ENCODE peak calls at places on chromosomes 16 and 17, in six cellular contexts. One of them, this sample, is unnamed.

GRCh38 chr16:6266703-6267102 is 1065.9 kb upstream of the RBFOX1 start:
- DNase-seq in substantia nigra: no peak
- DNase-seq in dorsolateral prefrontal cortex: no peak
- DNase-seq in tibial artery: no peak
- DNase-seq in uterus: no peak
- DNase-seq in body of pancreas: no peak
- DNase-seq in this sample: no peak

GRCh38 chr16:13634253-13634652 is 285.7 kb upstream of the ERCC4 start:
- DNase-seq in dorsolateral prefrontal cortex: no peak
- DNase-seq in body of pancreas: no peak
- DNase-seq in substantia nigra: no peak
- DNase-seq in tibial artery: no peak
- DNase-seq in uterus: no peak
- DNase-seq in this sample: no peak

GRCh38 chr16:26396511-26397235 is 670.1 kb upstream of the C16orf82 start:
- DNase-seq in uterus: no peak
- DNase-seq in body of pancreas: no peak
- DNase-seq in tibial artery: no peak
- DNase-seq in substantia nigra: no peak
- DNase-seq in dorsolateral prefrontal cortex: no peak
- DNase-seq in this sample: no peak

GRCh38 chr16:6375471-6376075 is 957.1 kb upstream of the RBFOX1 start:
- DNase-seq in body of pancreas: no peak
- DNase-seq in substantia nigra: no peak
- DNase-seq in uterus: no peak
- DNase-seq in tibial artery: no peak
- DNase-seq in dorsolateral prefrontal cortex: no peak
- DNase-seq in this sample: no peak

GRCh38 chr16:73014768-73015167 is 33.2 kb downstream of the ZFHX3 start:
- DNase-seq in tibial artery: no peak
- DNase-seq in dorsolateral prefrontal cortex: no peak
- DNase-seq in body of pancreas: no peak
- DNase-seq in substantia nigra: no peak
- DNase-seq in uterus: no peak
- DNase-seq in this sample: no peak

GRCh38 chr17:17354560-17355357 is 51.6 kb downstream of the NT5M start:
- DNase-seq in dorsolateral prefrontal cortex: peak; percentile 64
- DNase-seq in tibial artery: peak; percentile 75
- DNase-seq in uterus: peak; percentile 65
- DNase-seq in substantia nigra: no peak
- DNase-seq in body of pancreas: peak; percentile 75
- DNase-seq in this sample: peak; percentile 75

GRCh38 chr17:1047886-1048470 is 51.0 kb downstream of the TIMM22 start:
- DNase-seq in body of pancreas: no peak
- DNase-seq in substantia nigra: no peak
- DNase-seq in dorsolateral prefrontal cortex: peak; percentile 27
- DNase-seq in uterus: no peak
- DNase-seq in tibial artery: no peak
- DNase-seq in this sample: no peak

GRCh38 chr16:47492428-47493357 is 31.6 kb downstream of the PHKB start:
- DNase-seq in dorsolateral prefrontal cortex: no peak
- DNase-seq in tibial artery: peak; percentile 92
- DNase-seq in body of pancreas: peak; percentile 29
- DNase-seq in substantia nigra: no peak
- DNase-seq in uterus: peak; percentile 58
- DNase-seq in this sample: peak; percentile 47

GRCh38 chr17:64028874-64029464 is 8.5 kb upstream of the ICAM2 start:
- DNase-seq in uterus: peak; percentile 54
- DNase-seq in substantia nigra: no peak
- DNase-seq in tibial artery: no peak
- DNase-seq in dorsolateral prefrontal cortex: peak; percentile 62
- DNase-seq in body of pancreas: peak; percentile 80
- DNase-seq in this sample: peak; percentile 63

GRCh38 chr17:80783461-80783860 is 208.2 kb upstream of the CHMP6 start:
- DNase-seq in uterus: no peak
- DNase-seq in dorsolateral prefrontal cortex: peak; percentile 46
- DNase-seq in tibial artery: no peak
- DNase-seq in substantia nigra: no peak
- DNase-seq in body of pancreas: no peak
- DNase-seq in this sample: no peak

GRCh38 chr16:24900230-24900629 is 54.5 kb downstream of the SLC5A11 start:
- DNase-seq in tibial artery: no peak
- DNase-seq in body of pancreas: no peak
- DNase-seq in substantia nigra: no peak
- DNase-seq in dorsolateral prefrontal cortex: no peak
- DNase-seq in uterus: no peak
- DNase-seq in this sample: no peak

GRCh38 chr16:75012380-75013081 is 13.7 kb downstream of the ZNRF1 start:
- DNase-seq in tibial artery: no peak
- DNase-seq in dorsolateral prefrontal cortex: no peak
- DNase-seq in substantia nigra: no peak
- DNase-seq in body of pancreas: no peak
- DNase-seq in uterus: no peak
- DNase-seq in this sample: no peak

GRCh38 chr17:63023049-63023448 is 57.0 kb downstream of the TANC2 start:
- DNase-seq in body of pancreas: no peak
- DNase-seq in uterus: no peak
- DNase-seq in tibial artery: no peak
- DNase-seq in substantia nigra: no peak
- DNase-seq in dorsolateral prefrontal cortex: no peak
- DNase-seq in this sample: no peak

GRCh38 chr17:60941028-60941427 is 263.4 kb downstream of the BCAS3 start:
- DNase-seq in uterus: peak; percentile 42
- DNase-seq in tibial artery: peak; percentile 85
- DNase-seq in dorsolateral prefrontal cortex: no peak
- DNase-seq in substantia nigra: no peak
- DNase-seq in body of pancreas: peak; percentile 24
- DNase-seq in this sample: peak; percentile 50

GRCh38 chr16:10121496-10121895 is 60.7 kb downstream of the GRIN2A start:
- DNase-seq in tibial artery: no peak
- DNase-seq in body of pancreas: no peak
- DNase-seq in substantia nigra: no peak
- DNase-seq in dorsolateral prefrontal cortex: no peak
- DNase-seq in uterus: no peak
- DNase-seq in this sample: no peak

GRCh38 chr16:1078579-1079021 is 6.1 kb downstream of the SSTR5 start:
- DNase-seq in uterus: no peak
- DNase-seq in body of pancreas: peak; percentile 91
- DNase-seq in substantia nigra: no peak
- DNase-seq in tibial artery: peak; percentile 93
- DNase-seq in dorsolateral prefrontal cortex: no peak
- DNase-seq in this sample: peak; percentile 42

GRCh38 chr17:31571124-31571892 is 179.8 kb downstream of the RAB11FIP4 start:
- DNase-seq in uterus: peak; percentile 93
- DNase-seq in substantia nigra: no peak
- DNase-seq in body of pancreas: peak; percentile 76
- DNase-seq in dorsolateral prefrontal cortex: no peak
- DNase-seq in tibial artery: peak; percentile 93
- DNase-seq in this sample: peak; percentile 41

GRCh38 chr16:2235695-2236361 is 416 bp upstream of the DNASE1L2 start:
- DNase-seq in tibial artery: no peak
- DNase-seq in uterus: no peak
- DNase-seq in dorsolateral prefrontal cortex: no peak
- DNase-seq in body of pancreas: no peak
- DNase-seq in substantia nigra: no peak
- DNase-seq in this sample: no peak

GRCh38 chr17:74332017-74332650 is 6.1 kb downstream of the KIF19 start:
- DNase-seq in dorsolateral prefrontal cortex: no peak
- DNase-seq in substantia nigra: no peak
- DNase-seq in body of pancreas: no peak
- DNase-seq in tibial artery: no peak
- DNase-seq in uterus: no peak
- DNase-seq in this sample: no peak

GRCh38 chr17:47618416-47618815 is 31.3 kb upstream of the KPNB1 start:
- DNase-seq in substantia nigra: no peak
- DNase-seq in tibial artery: no peak
- DNase-seq in body of pancreas: no peak
- DNase-seq in uterus: no peak
- DNase-seq in dorsolateral prefrontal cortex: no peak
- DNase-seq in this sample: no peak

GRCh38 chr17:47624727-47625068 is 25.0 kb upstream of the KPNB1 start:
- DNase-seq in body of pancreas: no peak
- DNase-seq in uterus: no peak
- DNase-seq in tibial artery: no peak
- DNase-seq in substantia nigra: no peak
- DNase-seq in dorsolateral prefrontal cortex: no peak
- DNase-seq in this sample: no peak

GRCh38 chr17:47621293-47622178 is 28.2 kb upstream of the KPNB1 start:
- DNase-seq in tibial artery: peak; percentile 70
- DNase-seq in substantia nigra: no peak
- DNase-seq in body of pancreas: no peak
- DNase-seq in uterus: peak; percentile 51
- DNase-seq in dorsolateral prefrontal cortex: peak; percentile 77
- DNase-seq in this sample: no peak

GRCh38 chr17:47620503-47621245 is 29.0 kb upstream of the KPNB1 start:
- DNase-seq in tibial artery: no peak
- DNase-seq in uterus: no peak
- DNase-seq in substantia nigra: no peak
- DNase-seq in dorsolateral prefrontal cortex: no peak
- DNase-seq in body of pancreas: no peak
- DNase-seq in this sample: no peak

GRCh38 chr17:47622179-47622549 is 27.6 kb upstream of the KPNB1 start:
- DNase-seq in dorsolateral prefrontal cortex: no peak
- DNase-seq in uterus: no peak
- DNase-seq in tibial artery: no peak
- DNase-seq in substantia nigra: no peak
- DNase-seq in body of pancreas: no peak
- DNase-seq in this sample: no peak
- H3K27ac ChIP-seq in dorsolateral prefrontal cortex: peak overlapping the region; percentile 60
- H3K27ac ChIP-seq in uterus: peak overlapping the region; percentile 57
- H3K27ac ChIP-seq in tibial artery: no peak overlapping the region
- H3K27ac ChIP-seq in substantia nigra: no peak overlapping the region
- H3K27ac ChIP-seq in body of pancreas: peak overlapping the region; percentile 58
- H3K27ac ChIP-seq in this sample: no peak overlapping the region

DNA sequence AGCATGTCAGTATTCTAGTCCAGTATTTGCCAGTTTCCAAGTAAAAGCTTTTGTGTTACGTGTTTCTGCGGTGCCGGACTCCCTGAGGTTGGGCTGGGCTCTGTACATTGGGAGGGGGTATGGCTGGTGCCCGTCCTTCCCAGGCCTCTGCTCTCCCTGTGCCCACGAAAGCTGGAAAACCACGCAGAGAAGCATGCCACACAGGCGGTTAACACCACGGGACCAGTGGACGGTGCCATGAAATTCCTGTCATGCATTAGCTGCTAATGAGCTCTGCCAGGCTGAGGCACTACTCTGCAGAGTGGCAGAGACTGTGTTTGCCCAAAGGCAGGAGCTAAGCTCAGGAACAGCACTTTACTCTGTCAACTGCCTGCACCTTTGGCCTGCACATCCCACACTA is 8.1 kb downstream of the SMIM5 start:
- DNase-seq in tibial artery: no peak
- DNase-seq in uterus: no peak
- DNase-seq in dorsolateral prefrontal cortex: no peak
- DNase-seq in body of pancreas: peak; percentile 54
- DNase-seq in substantia nigra: no peak
- DNase-seq in this sample: no peak
- H3K27ac ChIP-seq in tibial artery: no peak overlapping the region
- H3K27ac ChIP-seq in uterus: no peak overlapping the region
- H3K27ac ChIP-seq in dorsolateral prefrontal cortex: peak overlapping the region; percentile 99
- H3K27ac ChIP-seq in body of pancreas: peak overlapping the region; percentile 92
- H3K27ac ChIP-seq in substantia nigra: peak overlapping the region; percentile 81
- H3K27ac ChIP-seq in this sample: no peak overlapping the region

DNA sequence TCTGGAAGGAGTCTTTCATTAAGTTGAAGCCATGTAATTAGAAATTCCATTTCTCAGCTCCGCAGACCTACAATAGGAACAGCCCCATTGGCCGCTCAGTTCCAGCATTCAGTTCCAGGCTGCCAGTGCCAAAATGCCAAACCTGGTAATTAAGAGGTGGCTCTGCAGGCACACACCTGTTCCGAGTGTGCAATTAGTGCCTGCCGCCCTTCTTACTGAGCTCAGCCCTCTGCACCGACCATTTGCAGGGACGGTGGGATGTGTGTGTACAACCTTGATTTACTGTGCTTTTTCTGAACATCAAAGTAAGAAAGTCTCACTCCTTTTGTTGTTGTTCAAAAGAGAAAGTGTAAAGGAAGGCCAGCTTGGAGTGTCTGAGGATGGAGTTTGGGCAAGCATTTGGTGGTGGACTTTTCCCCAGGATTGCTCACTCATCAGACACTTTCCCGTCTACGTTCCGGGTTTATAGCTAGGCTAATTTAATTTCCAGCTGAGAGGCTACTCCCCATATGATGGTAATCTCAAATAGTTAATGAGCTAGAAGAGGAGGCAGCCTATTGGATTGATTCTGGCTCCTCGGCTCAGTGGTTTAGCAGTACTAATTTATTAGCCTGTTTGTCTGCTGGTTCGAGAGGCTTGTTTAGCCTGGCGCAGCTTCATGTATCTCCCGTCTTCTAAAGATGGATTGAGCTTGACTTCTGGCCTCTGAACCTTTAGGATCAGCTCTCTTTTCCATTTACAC is 20.0 kb downstream of the HS3ST3B1 start:
- DNase-seq in uterus: no peak
- DNase-seq in substantia nigra: no peak
- DNase-seq in tibial artery: no peak
- DNase-seq in dorsolateral prefrontal cortex: no peak
- DNase-seq in body of pancreas: no peak
- DNase-seq in this sample: no peak
- H3K27ac ChIP-seq in uterus: no peak overlapping the region
- H3K27ac ChIP-seq in substantia nigra: no peak overlapping the region
- H3K27ac ChIP-seq in tibial artery: no peak overlapping the region
- H3K27ac ChIP-seq in dorsolateral prefrontal cortex: no peak overlapping the region
- H3K27ac ChIP-seq in body of pancreas: no peak overlapping the region
- H3K27ac ChIP-seq in this sample: no peak overlapping the region

GRCh38 chr17:45227101-45227591 is 5.5 kb downstream of the FMNL1 start:
- DNase-seq in tibial artery: no peak
- DNase-seq in dorsolateral prefrontal cortex: no peak
- DNase-seq in body of pancreas: no peak
- DNase-seq in uterus: no peak
- DNase-seq in substantia nigra: no peak
- DNase-seq in this sample: no peak
- H3K27ac ChIP-seq in tibial artery: no peak overlapping the region
- H3K27ac ChIP-seq in dorsolateral prefrontal cortex: peak overlapping the region; percentile 79
- H3K27ac ChIP-seq in body of pancreas: peak overlapping the region; percentile 74
- H3K27ac ChIP-seq in uterus: peak overlapping the region; percentile 58
- H3K27ac ChIP-seq in substantia nigra: peak overlapping the region; percentile 67
- H3K27ac ChIP-seq in this sample: no peak overlapping the region

GRCh38 chr16:84985079-84986065 is 26.0 kb downstream of the ZDHHC7 start:
- DNase-seq in uterus: no peak
- DNase-seq in dorsolateral prefrontal cortex: no peak
- DNase-seq in substantia nigra: no peak
- DNase-seq in tibial artery: peak; percentile 82
- DNase-seq in body of pancreas: no peak
- DNase-seq in this sample: no peak
- H3K27ac ChIP-seq in uterus: peak overlapping the region; percentile 60
- H3K27ac ChIP-seq in dorsolateral prefrontal cortex: no peak overlapping the region
- H3K27ac ChIP-seq in substantia nigra: no peak overlapping the region
- H3K27ac ChIP-seq in tibial artery: peak overlapping the region; percentile 7
- H3K27ac ChIP-seq in body of pancreas: no peak overlapping the region
- H3K27ac ChIP-seq in this sample: no peak overlapping the region

GRCh38 chr17:48593840-48594411 is 347 bp upstream of the HOXB5 start:
- DNase-seq in dorsolateral prefrontal cortex: no peak
- DNase-seq in uterus: peak; percentile 88
- DNase-seq in body of pancreas: peak; percentile 78
- DNase-seq in tibial artery: no peak
- DNase-seq in substantia nigra: no peak
- DNase-seq in this sample: peak; percentile 61
- H3K27ac ChIP-seq in dorsolateral prefrontal cortex: no peak overlapping the region
- H3K27ac ChIP-seq in uterus: peak overlapping the region; percentile 26
- H3K27ac ChIP-seq in body of pancreas: peak overlapping the region; percentile 18
- H3K27ac ChIP-seq in tibial artery: no peak overlapping the region
- H3K27ac ChIP-seq in substantia nigra: no peak overlapping the region
- H3K27ac ChIP-seq in this sample: no peak overlapping the region